ENCODE peak calls at places on chromosomes 12 and 14, in ten cellular contexts. One of them, this sample, is unnamed.

GRCh38 chr14:37985826-37986470 is 221.8 kb upstream of the SSTR1 start:
- DNase-seq in hippocampal formation: no peak
- DNase-seq in HCEC 1CT: peak
- DNase-seq in mammary epithelial cell: no peak
- DNase-seq in psoas muscle: no peak
- DNase-seq in posterior vena cava: no peak
- DNase-seq in stimulated activated CD8-positive, alpha-beta memory T cell treated with anti-CD3 and anti-CD28 coated beads, Interleukin-4, amount 100 ng/mL, for 1 hour: peak
- DNase-seq in midbrain: peak
- DNase-seq in NCI-H446 treated with DMSO at 0.1 percent for 48 hours: peak
- DNase-seq in A172: peak
- DNase-seq in this sample: no peak

GRCh38 chr14:100438678-100439592 is 115.8 kb downstream of the SLC25A47 start:
- DNase-seq in posterior vena cava: no peak
- DNase-seq in stimulated activated CD8-positive, alpha-beta memory T cell treated with anti-CD3 and anti-CD28 coated beads, Interleukin-4, amount 100 ng/mL, for 1 hour: no peak
- DNase-seq in midbrain: no peak
- DNase-seq in mammary epithelial cell: peak
- DNase-seq in HCEC 1CT: peak
- DNase-seq in hippocampal formation: no peak
- DNase-seq in NCI-H446 treated with DMSO at 0.1 percent for 48 hours: no peak
- DNase-seq in A172: peak
- DNase-seq in psoas muscle: peak
- DNase-seq in this sample: no peak

GRCh38 chr14:37550511-37550910 is 44.5 kb downstream of the FOXA1 start:
- DNase-seq in psoas muscle: no peak
- DNase-seq in HCEC 1CT: peak
- DNase-seq in midbrain: no peak
- DNase-seq in posterior vena cava: no peak
- DNase-seq in NCI-H446 treated with DMSO at 0.1 percent for 48 hours: peak
- DNase-seq in stimulated activated CD8-positive, alpha-beta memory T cell treated with anti-CD3 and anti-CD28 coated beads, Interleukin-4, amount 100 ng/mL, for 1 hour: no peak
- DNase-seq in hippocampal formation: no peak
- DNase-seq in mammary epithelial cell: no peak
- DNase-seq in A172: peak
- DNase-seq in this sample: no peak

GRCh38 chr12:269216-269615 is 6.6 kb upstream of the SLC6A13 start:
- DNase-seq in posterior vena cava: no peak
- DNase-seq in stimulated activated CD8-positive, alpha-beta memory T cell treated with anti-CD3 and anti-CD28 coated beads, Interleukin-4, amount 100 ng/mL, for 1 hour: no peak
- DNase-seq in NCI-H446 treated with DMSO at 0.1 percent for 48 hours: no peak
- DNase-seq in A172: no peak
- DNase-seq in psoas muscle: no peak
- DNase-seq in midbrain: no peak
- DNase-seq in HCEC 1CT: no peak
- DNase-seq in hippocampal formation: no peak
- DNase-seq in mammary epithelial cell: no peak
- DNase-seq in this sample: no peak

GRCh38 chr12:46533723-46534122 is 161.2 kb upstream of the SLC38A2 start:
- DNase-seq in psoas muscle: no peak
- DNase-seq in NCI-H446 treated with DMSO at 0.1 percent for 48 hours: no peak
- DNase-seq in stimulated activated CD8-positive, alpha-beta memory T cell treated with anti-CD3 and anti-CD28 coated beads, Interleukin-4, amount 100 ng/mL, for 1 hour: no peak
- DNase-seq in HCEC 1CT: no peak
- DNase-seq in midbrain: no peak
- DNase-seq in A172: no peak
- DNase-seq in posterior vena cava: no peak
- DNase-seq in mammary epithelial cell: no peak
- DNase-seq in hippocampal formation: no peak
- DNase-seq in this sample: no peak

GRCh38 chr14:86596024-86596423 is 1066.1 kb downstream of the FLRT2 start:
- DNase-seq in A172: no peak
- DNase-seq in midbrain: no peak
- DNase-seq in mammary epithelial cell: no peak
- DNase-seq in hippocampal formation: no peak
- DNase-seq in psoas muscle: no peak
- DNase-seq in posterior vena cava: no peak
- DNase-seq in HCEC 1CT: no peak
- DNase-seq in stimulated activated CD8-positive, alpha-beta memory T cell treated with anti-CD3 and anti-CD28 coated beads, Interleukin-4, amount 100 ng/mL, for 1 hour: no peak
- DNase-seq in NCI-H446 treated with DMSO at 0.1 percent for 48 hours: no peak
- DNase-seq in this sample: no peak

GRCh38 chr12:121799175-121799841 is 4.5 kb upstream of the SETD1B start:
- DNase-seq in psoas muscle: peak
- DNase-seq in A172: peak
- DNase-seq in HCEC 1CT: peak
- DNase-seq in midbrain: peak
- DNase-seq in posterior vena cava: peak
- DNase-seq in hippocampal formation: peak
- DNase-seq in mammary epithelial cell: peak
- DNase-seq in stimulated activated CD8-positive, alpha-beta memory T cell treated with anti-CD3 and anti-CD28 coated beads, Interleukin-4, amount 100 ng/mL, for 1 hour: no peak
- DNase-seq in NCI-H446 treated with DMSO at 0.1 percent for 48 hours: peak
- DNase-seq in this sample: peak

GRCh38 chr14:23076785-23077408 is 18.0 kb downstream of the ACIN1 start:
- DNase-seq in HCEC 1CT: no peak
- DNase-seq in A172: no peak
- DNase-seq in mammary epithelial cell: no peak
- DNase-seq in hippocampal formation: no peak
- DNase-seq in stimulated activated CD8-positive, alpha-beta memory T cell treated with anti-CD3 and anti-CD28 coated beads, Interleukin-4, amount 100 ng/mL, for 1 hour: no peak
- DNase-seq in posterior vena cava: no peak
- DNase-seq in psoas muscle: no peak
- DNase-seq in midbrain: no peak
- DNase-seq in NCI-H446 treated with DMSO at 0.1 percent for 48 hours: no peak
- DNase-seq in this sample: peak

GRCh38 chr12:75766263-75767160 is 255.1 kb upstream of the KRR1 start:
- DNase-seq in stimulated activated CD8-positive, alpha-beta memory T cell treated with anti-CD3 and anti-CD28 coated beads, Interleukin-4, amount 100 ng/mL, for 1 hour: no peak
- DNase-seq in midbrain: no peak
- DNase-seq in hippocampal formation: no peak
- DNase-seq in posterior vena cava: no peak
- DNase-seq in mammary epithelial cell: peak
- DNase-seq in HCEC 1CT: peak
- DNase-seq in psoas muscle: no peak
- DNase-seq in NCI-H446 treated with DMSO at 0.1 percent for 48 hours: no peak
- DNase-seq in A172: peak
- DNase-seq in this sample: no peak

GRCh38 chr14:68978550-68978911 is 571 bp downstream of the ACTN1 start:
- DNase-seq in mammary epithelial cell: peak
- DNase-seq in hippocampal formation: no peak
- DNase-seq in posterior vena cava: peak
- DNase-seq in psoas muscle: peak
- DNase-seq in A172: no peak
- DNase-seq in stimulated activated CD8-positive, alpha-beta memory T cell treated with anti-CD3 and anti-CD28 coated beads, Interleukin-4, amount 100 ng/mL, for 1 hour: no peak
- DNase-seq in HCEC 1CT: peak
- DNase-seq in midbrain: no peak
- DNase-seq in NCI-H446 treated with DMSO at 0.1 percent for 48 hours: no peak
- DNase-seq in this sample: no peak

GRCh38 chr12:32159925-32160324 is 53.3 kb downstream of the BICD1 start:
- DNase-seq in HCEC 1CT: no peak
- DNase-seq in mammary epithelial cell: peak
- DNase-seq in psoas muscle: no peak
- DNase-seq in posterior vena cava: no peak
- DNase-seq in midbrain: peak
- DNase-seq in stimulated activated CD8-positive, alpha-beta memory T cell treated with anti-CD3 and anti-CD28 coated beads, Interleukin-4, amount 100 ng/mL, for 1 hour: no peak
- DNase-seq in hippocampal formation: peak
- DNase-seq in A172: no peak
- DNase-seq in NCI-H446 treated with DMSO at 0.1 percent for 48 hours: peak
- DNase-seq in this sample: no peak

GRCh38 chr12:120399531-120399930 is 30.6 kb upstream of the MSI1 start:
- DNase-seq in psoas muscle: no peak
- DNase-seq in midbrain: no peak
- DNase-seq in HCEC 1CT: peak
- DNase-seq in A172: peak
- DNase-seq in posterior vena cava: no peak
- DNase-seq in hippocampal formation: no peak
- DNase-seq in stimulated activated CD8-positive, alpha-beta memory T cell treated with anti-CD3 and anti-CD28 coated beads, Interleukin-4, amount 100 ng/mL, for 1 hour: no peak
- DNase-seq in mammary epithelial cell: no peak
- DNase-seq in NCI-H446 treated with DMSO at 0.1 percent for 48 hours: no peak
- DNase-seq in this sample: no peak

GRCh38 chr14:69004731-69005431 is 25.8 kb upstream of the ACTN1 start:
- DNase-seq in A172: no peak
- DNase-seq in stimulated activated CD8-positive, alpha-beta memory T cell treated with anti-CD3 and anti-CD28 coated beads, Interleukin-4, amount 100 ng/mL, for 1 hour: no peak
- DNase-seq in hippocampal formation: no peak
- DNase-seq in posterior vena cava: no peak
- DNase-seq in psoas muscle: no peak
- DNase-seq in midbrain: no peak
- DNase-seq in NCI-H446 treated with DMSO at 0.1 percent for 48 hours: no peak
- DNase-seq in HCEC 1CT: no peak
- DNase-seq in mammary epithelial cell: no peak
- DNase-seq in this sample: no peak

GRCh38 chr12:106118-106561 is 39.6 kb downstream of the IQSEC3 start:
- DNase-seq in mammary epithelial cell: no peak
- DNase-seq in hippocampal formation: no peak
- DNase-seq in HCEC 1CT: no peak
- DNase-seq in stimulated activated CD8-positive, alpha-beta memory T cell treated with anti-CD3 and anti-CD28 coated beads, Interleukin-4, amount 100 ng/mL, for 1 hour: no peak
- DNase-seq in midbrain: no peak
- DNase-seq in A172: no peak
- DNase-seq in psoas muscle: no peak
- DNase-seq in NCI-H446 treated with DMSO at 0.1 percent for 48 hours: no peak
- DNase-seq in posterior vena cava: no peak
- DNase-seq in this sample: no peak

GRCh38 chr12:120259418-120260202 is 5.9 kb downstream of the PXN start:
- DNase-seq in psoas muscle: peak
- DNase-seq in mammary epithelial cell: no peak
- DNase-seq in stimulated activated CD8-positive, alpha-beta memory T cell treated with anti-CD3 and anti-CD28 coated beads, Interleukin-4, amount 100 ng/mL, for 1 hour: no peak
- DNase-seq in NCI-H446 treated with DMSO at 0.1 percent for 48 hours: no peak
- DNase-seq in HCEC 1CT: peak
- DNase-seq in hippocampal formation: no peak
- DNase-seq in midbrain: no peak
- DNase-seq in A172: no peak
- DNase-seq in posterior vena cava: no peak
- DNase-seq in this sample: no peak

GRCh38 chr14:23432946-23433345 is 2.5 kb downstream of the MYH7 start:
- DNase-seq in mammary epithelial cell: no peak
- DNase-seq in HCEC 1CT: no peak
- DNase-seq in posterior vena cava: peak
- DNase-seq in psoas muscle: no peak
- DNase-seq in NCI-H446 treated with DMSO at 0.1 percent for 48 hours: no peak
- DNase-seq in hippocampal formation: no peak
- DNase-seq in stimulated activated CD8-positive, alpha-beta memory T cell treated with anti-CD3 and anti-CD28 coated beads, Interleukin-4, amount 100 ng/mL, for 1 hour: no peak
- DNase-seq in midbrain: no peak
- DNase-seq in A172: no peak
- DNase-seq in this sample: no peak

GRCh38 chr12:19012965-19013364 is 116.6 kb upstream of the PLEKHA5 start:
- DNase-seq in stimulated activated CD8-positive, alpha-beta memory T cell treated with anti-CD3 and anti-CD28 coated beads, Interleukin-4, amount 100 ng/mL, for 1 hour: no peak
- DNase-seq in HCEC 1CT: no peak
- DNase-seq in psoas muscle: no peak
- DNase-seq in midbrain: no peak
- DNase-seq in NCI-H446 treated with DMSO at 0.1 percent for 48 hours: no peak
- DNase-seq in mammary epithelial cell: peak
- DNase-seq in posterior vena cava: no peak
- DNase-seq in A172: no peak
- DNase-seq in hippocampal formation: no peak
- DNase-seq in this sample: no peak

GRCh38 chr12:121812320-121812871 is 8.6 kb downstream of the SETD1B start:
- DNase-seq in midbrain: peak
- DNase-seq in hippocampal formation: no peak
- DNase-seq in NCI-H446 treated with DMSO at 0.1 percent for 48 hours: no peak
- DNase-seq in A172: peak
- DNase-seq in stimulated activated CD8-positive, alpha-beta memory T cell treated with anti-CD3 and anti-CD28 coated beads, Interleukin-4, amount 100 ng/mL, for 1 hour: no peak
- DNase-seq in posterior vena cava: peak
- DNase-seq in mammary epithelial cell: peak
- DNase-seq in HCEC 1CT: peak
- DNase-seq in psoas muscle: peak
- DNase-seq in this sample: no peak

GRCh38 chr12:93537769-93538168 is 34.7 kb upstream of the SOCS2 start:
- DNase-seq in HCEC 1CT: no peak
- DNase-seq in psoas muscle: no peak
- DNase-seq in NCI-H446 treated with DMSO at 0.1 percent for 48 hours: no peak
- DNase-seq in hippocampal formation: no peak
- DNase-seq in posterior vena cava: no peak
- DNase-seq in stimulated activated CD8-positive, alpha-beta memory T cell treated with anti-CD3 and anti-CD28 coated beads, Interleukin-4, amount 100 ng/mL, for 1 hour: no peak
- DNase-seq in A172: no peak
- DNase-seq in mammary epithelial cell: no peak
- DNase-seq in midbrain: no peak
- DNase-seq in this sample: no peak

GRCh38 chr12:132014915-132015280 is 65.2 kb downstream of the EP400 start:
- DNase-seq in psoas muscle: no peak
- DNase-seq in NCI-H446 treated with DMSO at 0.1 percent for 48 hours: no peak
- DNase-seq in HCEC 1CT: no peak
- DNase-seq in midbrain: no peak
- DNase-seq in stimulated activated CD8-positive, alpha-beta memory T cell treated with anti-CD3 and anti-CD28 coated beads, Interleukin-4, amount 100 ng/mL, for 1 hour: no peak
- DNase-seq in posterior vena cava: no peak
- DNase-seq in hippocampal formation: no peak
- DNase-seq in A172: peak
- DNase-seq in mammary epithelial cell: no peak
- DNase-seq in this sample: no peak

GRCh38 chr14:23307146-23307447 is 464 bp downstream of the BCL2L2 start:
- DNase-seq in A172: no peak
- DNase-seq in psoas muscle: no peak
- DNase-seq in HCEC 1CT: no peak
- DNase-seq in hippocampal formation: no peak
- DNase-seq in posterior vena cava: no peak
- DNase-seq in NCI-H446 treated with DMSO at 0.1 percent for 48 hours: no peak
- DNase-seq in midbrain: no peak
- DNase-seq in mammary epithelial cell: no peak
- DNase-seq in stimulated activated CD8-positive, alpha-beta memory T cell treated with anti-CD3 and anti-CD28 coated beads, Interleukin-4, amount 100 ng/mL, for 1 hour: no peak
- DNase-seq in this sample: no peak

GRCh38 chr12:6603095-6603567 is 4.0 kb downstream of the CHD4 start:
- DNase-seq in hippocampal formation: no peak
- DNase-seq in posterior vena cava: peak
- DNase-seq in NCI-H446 treated with DMSO at 0.1 percent for 48 hours: no peak
- DNase-seq in psoas muscle: peak
- DNase-seq in stimulated activated CD8-positive, alpha-beta memory T cell treated with anti-CD3 and anti-CD28 coated beads, Interleukin-4, amount 100 ng/mL, for 1 hour: no peak
- DNase-seq in A172: peak
- DNase-seq in HCEC 1CT: no peak
- DNase-seq in midbrain: no peak
- DNase-seq in mammary epithelial cell: peak
- DNase-seq in this sample: no peak

This sample was measured in central memory CD8-positive, alpha-beta T cell.